ENCODE peak calls at places on chromosomes 1 and 21, in seven cellular contexts. A is IMR-90, I is K562, U is HepG2, C is GM12878, V is H1, P is SK-N-SH. S is an unnamed sample.

GRCh38 chr1:171290611-171291010 is 23.4 kb upstream of the FMO4 start:
- DNase-seq in I (no peak), U (no peak), V (no peak), C (no peak), A (no peak), P (no peak), S (no peak)

GRCh38 chr1:208030320-208031091 is 119.6 kb upstream of the CD34 start:
- DNase-seq in A (peak; percentile 37), I (no peak), C (no peak), P (no peak), U (no peak), V (no peak), S (no peak)

GRCh38 chr1:84982395-84982794 is 14.5 kb downstream of the MCOLN2 start:
- DNase-seq in I (no peak), C (no peak), V (no peak), U (no peak), P (no peak), A (no peak), S (no peak)

GRCh38 chr1:228393268-228393699 is 13.4 kb downstream of the TRIM11 start:
- DNase-seq in P (no peak), I (no peak), C (no peak), V (no peak), A (peak; percentile 73), U (peak; percentile 16), S (peak; percentile 56)

GRCh38 chr21:15852146-15852545 is 122.4 kb downstream of the USP25 start:
- DNase-seq in P (no peak), A (no peak), C (no peak), I (no peak), V (no peak), U (no peak), S (no peak)

GRCh38 chr21:36499578-36500471 is 19.9 kb upstream of the CLDN14 start:
- DNase-seq in C (no peak), V (no peak), P (no peak), U (no peak), A (no peak), I (no peak), S (no peak)

GRCh38 chr1:188166654-188167053 is 1337.9 kb downstream of the PLA2G4A start:
- DNase-seq in V (no peak), P (no peak), U (no peak), I (no peak), A (no peak), C (no peak), S (no peak)

GRCh38 chr1:246106342-246106763 is 400.7 kb downstream of the SMYD3 start:
- DNase-seq in V (no peak), I (peak; percentile 51), A (no peak), U (no peak), P (no peak), C (no peak), S (no peak)

GRCh38 chr21:17711896-17712295 is 99.2 kb upstream of the BTG3 start:
- DNase-seq in A (no peak), V (no peak), U (no peak), P (no peak), C (no peak), I (no peak), S (no peak)

GRCh38 chr1:234102591-234102990 is 198.1 kb downstream of the SLC35F3 start:
- DNase-seq in C (no peak), I (no peak), P (no peak), A (no peak), U (no peak), V (no peak), S (no peak)

GRCh38 chr21:34528131-34528561 is 16.1 kb upstream of the KCNE1 start:
- DNase-seq in I (no peak), C (no peak), A (peak; percentile 51), P (no peak), V (no peak), U (no peak), S (no peak)

GRCh38 chr1:205191127-205191577 is 20.4 kb downstream of the DSTYK start:
- DNase-seq in V (no peak), A (peak; percentile 34), P (no peak), I (no peak), U (peak; percentile 73), C (no peak), S (no peak)

GRCh38 chr21:39105341-39105765 is 77.9 kb downstream of the PSMG1 start:
- DNase-seq in P (no peak), A (peak; percentile 26), C (no peak), U (peak; percentile 76), I (no peak), V (no peak), S (no peak)

GRCh38 chr21:37537391-37537996 is 170.9 kb downstream of the DYRK1A start:
- DNase-seq in I (no peak), C (no peak), P (no peak), A (no peak), U (no peak), V (no peak), S (no peak)

GRCh38 chr1:171841931-171842723 is 829 bp downstream of the DNM3 start:
- DNase-seq in C (no peak), U (no peak), P (peak; percentile 64), I (no peak), V (peak; percentile 71), A (no peak), S (peak; percentile 20)

GRCh38 chr1:165942062-165942461 is 114.6 kb downstream of the UCK2 start:
- DNase-seq in C (no peak), A (no peak), V (no peak), U (no peak), I (no peak), P (no peak), S (no peak)

GRCh38 chr1:197063212-197063611 is 3.8 kb downstream of the F13B start:
- DNase-seq in C (no peak), V (no peak), I (no peak), U (no peak), A (no peak), P (no peak), S (no peak)

GRCh38 chr1:160243767-160244166 is 18.6 kb downstream of the DCAF8 start:
- DNase-seq in U (no peak), I (no peak), C (no peak), V (no peak), P (no peak), A (no peak), S (no peak)

GRCh38 chr1:53736290-53736689 is 2.7 kb downstream of the GLIS1 start:
- DNase-seq in C (no peak), U (no peak), V (no peak), I (no peak), A (peak; percentile 78), P (no peak), S (no peak)

GRCh38 chr1:51236548-51237312 is 657 bp downstream of the RNF11 start:
- DNase-seq in V (peak; percentile 67), P (peak; percentile 67), I (peak; percentile 52), U (no peak), A (peak; percentile 39), C (no peak), S (no peak)

GRCh38 chr1:172185206-172185605 is 235.3 kb upstream of the C1orf105 start:
- DNase-seq in A (peak; percentile 34), C (peak; percentile 80), U (no peak), P (no peak), V (no peak), I (no peak), S (no peak)

GRCh38 chr1:41513388-41513745 is 28.9 kb upstream of the EDN2 start:
- DNase-seq in I (peak; percentile 64), C (no peak), A (no peak), U (no peak), P (peak; percentile 63), V (peak; percentile 91), S (no peak)

GRCh38 chr1:41510531-41511238 is 26.2 kb upstream of the EDN2 start:
- DNase-seq in A (no peak), C (no peak), P (no peak), V (no peak), U (no peak), I (no peak), S (no peak)

GRCh38 chr1:41514381-41514780 is 29.9 kb upstream of the EDN2 start:
- DNase-seq in I (no peak), C (no peak), A (no peak), V (no peak), U (no peak), P (peak; percentile 89), S (no peak)

GRCh38 chr1:41511239-41511540 is 26.7 kb upstream of the EDN2 start:
- DNase-seq in A (no peak), U (no peak), C (no peak), V (no peak), I (no peak), P (no peak), S (no peak)

GRCh38 chr1:41512701-41513387 is 28.4 kb upstream of the EDN2 start:
- DNase-seq in A (no peak), U (no peak), I (no peak), P (no peak), C (no peak), V (no peak), S (no peak)
- H3K4me1 ChIP-seq in A (peaks cover 3% of the 10 kb centered on the region), U (peaks cover 5% of the 10 kb centered on the region), I (peaks cover 28% of the 10 kb centered on the region), P (peaks cover 4% of the 10 kb centered on the region), C (peaks cover 6% of the 10 kb centered on the region), V (peaks cover 8% of the 10 kb centered on the region), S (peaks cover 12% of the 10 kb centered on the region)

GRCh38 chr1:154350383-154350782 is 25.1 kb downstream of the ATP8B2 start:
- DNase-seq in I (no peak), A (no peak), U (no peak), P (no peak), C (no peak), V (no peak), S (no peak)
- TF ChIP-seq RFX5 in I (no peak), A (no peak), U (no peak), P (no peak), C (no peak), V (no peak), S (no peak)

DNA sequence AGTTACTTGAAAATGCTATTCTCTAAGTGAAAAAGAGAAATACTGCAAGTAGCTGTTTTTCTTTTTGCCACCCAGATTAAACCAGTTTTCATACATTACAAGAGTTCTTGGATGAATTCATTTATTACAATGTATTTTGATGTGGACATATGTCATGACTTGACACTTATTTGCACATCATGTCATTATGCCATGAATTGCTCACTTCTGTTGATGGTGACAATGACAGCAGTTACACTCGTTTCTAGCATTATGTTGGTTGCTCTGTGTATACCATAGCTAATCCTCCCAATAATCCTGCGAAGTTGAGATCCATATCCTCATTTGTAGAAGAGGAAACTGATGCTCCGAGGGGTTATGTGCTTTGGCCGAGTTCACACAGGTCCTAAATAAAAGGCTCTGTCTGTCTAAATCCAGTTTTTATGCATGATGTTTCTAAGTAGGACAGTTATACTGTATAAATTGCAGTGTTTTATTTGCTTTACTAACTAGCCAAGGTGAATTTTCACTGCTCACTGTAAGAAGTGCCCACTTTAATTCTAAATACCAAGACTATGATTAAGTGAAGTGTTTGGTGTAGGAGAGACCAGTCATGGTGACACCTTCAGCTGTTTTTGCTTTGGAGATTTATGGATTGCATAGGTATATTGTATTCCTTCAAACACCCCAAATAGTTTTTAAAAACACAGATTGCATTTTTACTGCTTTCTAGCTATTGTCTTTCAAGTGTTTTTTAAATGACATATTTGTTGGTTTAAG is 56.7 kb downstream of the PRDM2 start:
- DNase-seq in A (no peak), V (no peak), U (no peak), I (no peak), C (no peak), P (no peak), S (no peak)
- H3K4me1 ChIP-seq in A (peaks cover 8% of the 10 kb centered on the region), V (peaks cover 8% of the 10 kb centered on the region), U (peaks cover 26% of the 10 kb centered on the region), I (no peaks in the 10 kb centered on the region), C (peaks cover 26% of the 10 kb centered on the region), P (peaks cover 18% of the 10 kb centered on the region), S (peaks cover 15% of the 10 kb centered on the region)

DNA sequence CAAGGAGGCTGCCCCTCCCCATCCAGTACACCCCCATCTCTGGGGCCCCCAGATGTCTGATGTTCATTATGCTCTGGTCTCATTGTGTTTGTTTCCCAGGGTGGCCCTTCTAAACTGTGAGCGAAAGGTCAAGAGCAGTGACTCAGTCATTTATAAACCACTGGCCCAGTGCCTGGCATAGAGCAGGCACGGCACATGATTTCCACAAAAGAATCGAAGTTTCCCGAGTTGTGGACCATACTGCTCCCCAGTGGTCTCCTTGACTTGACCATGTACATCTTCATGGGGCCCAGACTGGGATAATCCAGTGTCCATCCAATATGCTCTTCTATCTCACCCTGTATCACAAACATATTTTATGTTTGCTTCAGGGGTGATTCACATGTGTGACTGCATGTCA is 153.3 kb downstream of the NR5A2 start:
- DNase-seq in P (no peak), I (no peak), U (no peak), C (no peak), V (no peak), A (peak; percentile 59), S (peak; percentile 78)
- TF ChIP-seq RFX5 in P (no peak), I (no peak), U (no peak), C (no peak), V (no peak), A (no peak), S (no peak)